ENCODE peak calls at places on chromosomes 12 and 14, in eight cellular contexts. V is stimulated activated CD8-positive, alpha-beta memory T cell treated with anti-CD3 and anti-CD28 coated beads, Interleukin-15, amount 100 ng/mL, for 1 hour; P is fibroblast of lung; G is NCI-H1092 treated with DMSO at 0.1 percent for 48 hours; H is WTC11; T is nucleus accumbens; R is choroid plexus epithelial cell; F is fibroblast of mammary gland. E is an unnamed sample.

GRCh38 chr14:105481886-105482454 is 4.7 kb upstream of the CRIP1 start:
- DNase-seq in V (peak; percentile 81), P (peak; percentile 93), G (peak; percentile 94), H (peak; percentile 84), T (peak; percentile 61), R (peak; percentile 99), F (peak; percentile 96), E (peak; percentile 97)

GRCh38 chr14:93269341-93270068 is 62.4 kb downstream of the UBR7 start:
- DNase-seq in V (no peak), P (peak; percentile 76), G (no peak), H (no peak), T (peak; percentile 19), R (peak; percentile 79), F (peak; percentile 92), E (no peak)

GRCh38 chr12:130870442-130871285 is 1.2 kb upstream of the RAN start:
- DNase-seq in V (peak; percentile 34), P (peak; percentile 95), G (peak; percentile 51), H (peak; percentile 76), T (peak; percentile 51), R (peak; percentile 98), F (peak; percentile 98), E (peak; percentile 53)

GRCh38 chr14:70600382-70601157 is at the start of gene MED6:
- DNase-seq in V (peak; percentile 93), P (peak; percentile 89), G (peak; percentile 94), H (peak; percentile 89), T (peak; percentile 85), R (peak; percentile 94), F (peak; percentile 88), E (peak; percentile 91)

GRCh38 chr12:63795032-63795687 is 15.5 kb downstream of the RXYLT1 start:
- DNase-seq in V (no peak), P (no peak), G (no peak), H (peak; percentile 29), T (no peak), R (no peak), F (no peak), E (no peak)

GRCh38 chr14:50044040-50044651 is 72.2 kb downstream of the VCPKMT start:
- DNase-seq in V (no peak), P (no peak), G (no peak), H (no peak), T (no peak), R (no peak), F (no peak), E (no peak)

GRCh38 chr12:3646561-3647241 is 106.2 kb downstream of the CRACR2A start:
- DNase-seq in V (no peak), P (no peak), G (no peak), H (no peak), T (no peak), R (peak; percentile 39), F (no peak), E (peak; percentile 79)

GRCh38 chr12:4648099-4648498 is 752 bp downstream of the AKAP3 start:
- DNase-seq in V (no peak), P (peak; percentile 9), G (no peak), H (no peak), T (no peak), R (peak; percentile 4), F (peak; percentile 24), E (no peak)

GRCh38 chr14:94292872-94293577 is at the start of gene SERPINA10:
- DNase-seq in V (no peak), P (no peak), G (no peak), H (no peak), T (no peak), R (no peak), F (no peak), E (no peak)

GRCh38 chr12:25682421-25682820 is 129.3 kb upstream of the LMNTD1 start:
- DNase-seq in V (no peak), P (peak; percentile 13), G (no peak), H (no peak), T (no peak), R (no peak), F (peak; percentile 25), E (no peak)

GRCh38 chr12:57726884-57727757 is 11.4 kb downstream of the AGAP2 start:
- DNase-seq in V (no peak), P (peak; percentile 33), G (peak; percentile 25), H (peak; percentile 47), T (peak; percentile 12), R (peak; percentile 46), F (peak; percentile 44), E (peak; percentile 70)

GRCh38 chr12:79595273-79595672 is 95.5 kb downstream of the PAWR start:
- DNase-seq in V (no peak), P (no peak), G (no peak), H (no peak), T (no peak), R (no peak), F (no peak), E (no peak)

GRCh38 chr14:95514131-95515079 is 2.0 kb downstream of the SYNE3 start:
- DNase-seq in V (no peak), P (no peak), G (peak; percentile 14), H (no peak), T (no peak), R (no peak), F (no peak), E (peak; percentile 88)

GRCh38 chr12:1812650-1813302 is 7.6 kb upstream of the LRTM2 start:
- DNase-seq in V (no peak), P (peak; percentile 45), G (no peak), H (no peak), T (no peak), R (peak; percentile 87), F (peak; percentile 39), E (no peak)

GRCh38 chr14:52895000-52895399 is 55.9 kb downstream of the FERMT2 start:
- DNase-seq in V (no peak), P (peak; percentile 65), G (no peak), H (no peak), T (no peak), R (peak; percentile 43), F (peak; percentile 52), E (no peak)